ENCODE peak calls at places on chromosomes 13 and 19, in six cellular contexts. E, D, L, G, Z and A are unnamed samples.
A peak's percentile ranks its signal among the peaks of the same experiment; 100 is the strongest.

GRCh38 chr13:111511805-111512504 is 191.5 kb downstream of the TEX29 start:
- DNase-seq in E (no peak), D (no peak), L (no peak), G (no peak), Z (no peak), A (no peak)

GRCh38 chr13:109468123-109468522 is 318.3 kb downstream of the IRS2 start:
- DNase-seq in E (no peak), D (no peak), L (no peak), G (no peak), Z (no peak), A (no peak)

GRCh38 chr13:26036383-26036782 is 15.4 kb downstream of the SHISA2 start:
- DNase-seq in E (no peak), D (no peak), L (no peak), G (no peak), Z (no peak), A (no peak)

GRCh38 chr19:14112051-14112808 is 5.3 kb downstream of the PRKACA start:
- DNase-seq in E (no peak), D (no peak), L (peak; percentile 44), G (no peak), Z (no peak), A (no peak)

GRCh38 chr19:31146546-31147183 is 202.6 kb downstream of the TSHZ3 start:
- DNase-seq in E (no peak), D (no peak), L (no peak), G (peak; percentile 84), Z (no peak), A (no peak)

GRCh38 chr19:40305403-40305802 is 20.3 kb upstream of the AKT2 start:
- DNase-seq in E (peak; percentile 59), D (no peak), L (peak; percentile 56), G (peak; percentile 70), Z (peak; percentile 81), A (no peak)

GRCh38 chr13:48976677-48977625 is 1.2 kb downstream of the FNDC3A start:
- DNase-seq in E (peak; percentile 38), D (no peak), L (no peak), G (peak; percentile 55), Z (no peak), A (no peak)

GRCh38 chr13:96796234-96796633 is 198.0 kb downstream of the OXGR1 start:
- DNase-seq in E (no peak), D (no peak), L (no peak), G (peak; percentile 5), Z (no peak), A (no peak)

GRCh38 chr13:95133498-95133897 is 167.8 kb downstream of the ABCC4 start:
- DNase-seq in E (no peak), D (no peak), L (no peak), G (no peak), Z (no peak), A (no peak)

GRCh38 chr13:30845297-30846214 is 60.5 kb upstream of the MEDAG start:
- DNase-seq in E (no peak), D (no peak), L (no peak), G (no peak), Z (no peak), A (no peak)

GRCh38 chr13:26022538-26023292 is 29.1 kb downstream of the SHISA2 start:
- DNase-seq in E (no peak), D (peak; percentile 41), L (peak; percentile 83), G (peak; percentile 58), Z (no peak), A (no peak)

GRCh38 chr13:22262328-22262920 is 591.6 kb downstream of the FGF9 start:
- DNase-seq in E (no peak), D (no peak), L (no peak), G (no peak), Z (no peak), A (no peak)

GRCh38 chr13:32080328-32080744 is 48.8 kb downstream of the FRY start:
- DNase-seq in E (no peak), D (no peak), L (no peak), G (no peak), Z (no peak), A (no peak)

GRCh38 chr19:29326351-29326750 is 113.4 kb upstream of the UQCRFS1 start:
- DNase-seq in E (no peak), D (no peak), L (no peak), G (no peak), Z (no peak), A (no peak)

GRCh38 chr13:35771898-35772297 is 295.4 kb upstream of the MAB21L1 start:
- DNase-seq in E (no peak), D (no peak), L (no peak), G (peak; percentile 90), Z (peak; percentile 41), A (no peak)

GRCh38 chr13:104011505-104012270 is 945.5 kb upstream of the SLC10A2 start:
- DNase-seq in E (no peak), D (no peak), L (no peak), G (no peak), Z (no peak), A (no peak)

GRCh38 chr19:6065685-6066365 is 44.5 kb downstream of the RFX2 start:
- DNase-seq in E (no peak), D (no peak), L (peak; percentile 43), G (peak; percentile 56), Z (no peak), A (peak; percentile 19)

GRCh38 chr19:33659835-33660234 is 38.1 kb downstream of the CHST8 start:
- DNase-seq in E (no peak), D (no peak), L (no peak), G (no peak), Z (no peak), A (no peak)

GRCh38 chr19:45917421-45918091 is 3.0 kb upstream of the NANOS2 start:
- DNase-seq in E (no peak), D (no peak), L (no peak), G (no peak), Z (no peak), A (no peak)

GRCh38 chr19:45908956-45909355 is 5.6 kb downstream of the NANOS2 start:
- DNase-seq in E (no peak), D (no peak), L (no peak), G (no peak), Z (no peak), A (no peak)

GRCh38 chr19:45918721-45919120 is 4.1 kb upstream of the NANOS2 start:
- DNase-seq in E (no peak), D (no peak), L (no peak), G (no peak), Z (no peak), A (no peak)

GRCh38 chr19:45911291-45911690 is 3.3 kb downstream of the NANOS2 start:
- DNase-seq in E (no peak), D (no peak), L (no peak), G (no peak), Z (no peak), A (no peak)

GRCh38 chr19:45913874-45914830 is at the start of gene NANOS2:
- DNase-seq in E (no peak), D (no peak), L (no peak), G (no peak), Z (no peak), A (no peak)
- TF ChIP-seq CTCF in E (no peak), D (no peak), L (peak; percentile 33), G (no peak), Z (no peak), A (no peak)

GRCh38 chr13:40152904-40153303 is 497.4 kb downstream of the COG6 start:
- DNase-seq in E (no peak), D (no peak), L (no peak), G (no peak), Z (no peak), A (no peak)

GRCh38 chr13:40153516-40153915 is 498.1 kb downstream of the COG6 start:
- DNase-seq in E (no peak), D (no peak), L (no peak), G (no peak), Z (no peak), A (no peak)

GRCh38 chr13:40149611-40150283 is 494.3 kb downstream of the COG6 start:
- DNase-seq in E (peak; percentile 34), D (peak; percentile 52), L (no peak), G (peak; percentile 89), Z (no peak), A (no peak)

GRCh38 chr13:40155176-40155575 is 499.7 kb downstream of the COG6 start:
- DNase-seq in E (no peak), D (no peak), L (no peak), G (no peak), Z (no peak), A (no peak)

DNA sequence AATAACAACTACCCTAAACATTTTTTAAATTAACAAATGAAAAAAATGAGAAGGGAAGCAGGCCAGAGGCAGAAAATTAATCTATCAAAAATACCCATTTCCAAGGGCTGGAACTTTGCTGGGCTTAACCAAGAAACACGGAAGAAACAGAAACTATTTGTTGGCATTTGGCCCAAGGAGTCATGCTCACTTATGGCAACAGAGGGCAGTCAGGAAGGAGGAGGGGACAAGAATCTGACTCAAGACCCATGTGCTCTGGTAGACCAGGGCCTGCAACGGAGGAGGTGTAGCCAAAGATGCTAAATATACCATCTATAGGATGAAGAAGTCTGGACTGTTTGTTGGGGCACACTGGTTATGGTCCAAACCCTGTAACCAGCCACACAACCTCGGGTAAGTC is 496.7 kb downstream of the COG6 start:
- DNase-seq in E (no peak), D (peak; percentile 19), L (no peak), G (peak; percentile 90), Z (no peak), A (no peak)
- TF ChIP-seq CTCF in E (no peak), D (no peak), L (no peak), G (peak; percentile 32), Z (no peak), A (peak; percentile 43)

DNA sequence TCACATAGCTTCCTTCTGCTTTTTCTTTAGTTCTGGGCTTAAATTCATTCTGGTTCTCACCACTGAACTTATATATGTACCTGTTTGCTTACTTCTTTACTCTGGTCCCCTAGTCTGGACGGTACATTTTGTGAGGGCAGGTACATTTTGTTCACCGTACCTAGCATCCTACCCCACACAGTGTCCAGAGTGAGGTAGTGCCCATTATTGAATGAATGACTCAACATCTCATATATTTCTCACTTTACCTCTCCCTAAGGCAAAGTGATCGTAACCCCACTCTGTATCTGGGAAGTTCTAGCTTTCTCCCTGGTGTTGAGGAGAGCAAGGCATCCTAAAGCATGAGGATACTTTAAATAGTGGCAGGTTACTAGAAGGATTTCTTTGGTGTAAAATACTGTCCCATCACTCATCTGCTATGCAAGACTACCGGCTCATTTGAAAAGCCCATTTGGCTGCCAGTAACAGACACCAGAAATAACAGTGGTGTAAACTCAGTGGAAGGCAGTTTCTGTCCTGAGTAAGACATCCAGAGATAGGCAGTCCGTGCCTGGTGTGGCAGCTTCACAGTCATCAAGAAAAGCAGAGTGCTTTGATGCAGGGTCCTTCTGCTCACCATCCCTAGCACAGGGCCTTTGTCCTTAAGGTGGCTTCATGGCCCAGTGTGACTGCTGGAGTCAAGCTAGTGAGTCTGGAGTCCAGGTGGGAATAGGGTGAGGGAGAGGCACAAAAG is 111.9 kb downstream of the SIPA1L3 start:
- DNase-seq in E (no peak), D (no peak), L (no peak), G (no peak), Z (no peak), A (no peak)
- TF ChIP-seq CTCF in E (no peak), D (no peak), L (no peak), G (no peak), Z (no peak), A (no peak)

DNA sequence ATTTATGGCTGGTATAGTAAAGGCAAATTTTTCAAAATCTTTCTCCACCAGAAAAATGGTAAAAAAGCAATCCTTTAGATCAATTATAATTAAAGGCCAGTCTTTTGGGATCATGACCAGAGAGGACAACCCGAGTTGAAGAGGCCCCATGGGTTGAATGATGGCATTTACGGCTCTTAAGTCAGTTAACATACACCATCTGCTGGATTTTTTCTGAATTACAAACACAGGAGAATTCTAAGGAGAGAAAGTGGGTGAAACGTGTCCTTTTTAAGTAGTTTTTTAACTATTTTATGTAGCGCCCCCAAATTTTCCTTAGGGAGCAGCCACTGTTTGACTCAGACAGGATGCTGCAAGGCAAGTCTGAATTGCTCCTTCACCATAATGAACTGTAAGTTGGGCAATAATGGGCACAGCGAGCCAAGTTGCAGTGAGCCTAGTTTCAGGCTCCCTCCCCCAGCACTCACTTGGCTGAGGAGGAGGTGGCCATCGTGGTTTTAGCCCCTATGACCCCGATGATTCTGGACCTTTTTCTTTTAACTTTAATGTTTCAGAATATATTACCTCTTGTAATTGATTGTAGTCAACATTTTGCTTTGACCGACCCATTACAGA is 13.6 kb upstream of the ZNF611 start:
- DNase-seq in E (no peak), D (no peak), L (no peak), G (peak; percentile 22), Z (no peak), A (no peak)
- TF ChIP-seq CTCF in E (peak; percentile 60), D (peak; percentile 52), L (peak; percentile 52), G (peak; percentile 6), Z (peak; percentile 61), A (peak; percentile 85)